ENCODE peak calls at places on chromosome 12, in seven cellular contexts. H, B, A, W, Z, N and P are unnamed samples.

GRCh38 chr12:1791104-1791927 is 29.0 kb upstream of the LRTM2 start:
- DNase-seq in H (peak), B (peak), Z (peak), A (peak), W (peak), N (peak), P (peak)

GRCh38 chr12:56631790-56632700 is 1.9 kb upstream of the BAZ2A start:
- DNase-seq in B (peak), W (peak), A (peak), Z (peak), H (peak), N (peak), P (peak)

GRCh38 chr12:69685810-69686209 is 13.3 kb downstream of the BEST3 start:
- DNase-seq in N (no peak), B (no peak), H (no peak), A (no peak), W (peak), Z (no peak), P (no peak)

GRCh38 chr12:32533971-32534590 is 134.7 kb downstream of the FGD4 start:
- DNase-seq in W (peak), Z (peak), B (peak), A (no peak), H (no peak), N (peak), P (peak)

GRCh38 chr12:7612851-7613250 is 52.9 kb downstream of the APOBEC1 start:
- DNase-seq in W (no peak), H (no peak), B (no peak), N (no peak), Z (no peak), A (no peak), P (no peak)

GRCh38 chr12:34403706-34404376 is 381.5 kb downstream of the ALG10 start:
- DNase-seq in A (no peak), B (peak), Z (no peak), N (no peak), H (peak), W (no peak), P (no peak)

GRCh38 chr12:509494-509893 is 49.8 kb downstream of the B4GALNT3 start:
- DNase-seq in B (no peak), N (peak), A (no peak), Z (peak), W (no peak), H (no peak), P (peak)

GRCh38 chr12:123839826-123840225 is 77.7 kb downstream of the DNAH10 start:
- DNase-seq in Z (no peak), W (no peak), A (no peak), B (peak), N (no peak), H (no peak), P (no peak)

GRCh38 chr12:19220205-19220604 is 90.7 kb downstream of the PLEKHA5 start:
- DNase-seq in B (no peak), Z (no peak), W (peak), H (no peak), A (no peak), N (no peak), P (no peak)

GRCh38 chr12:78181544-78182162 is 351.0 kb downstream of the NAV3 start:
- DNase-seq in Z (peak), N (peak), W (peak), H (no peak), B (peak), A (no peak), P (peak)

GRCh38 chr12:97452230-97452629 is 10.4 kb upstream of the RMST start:
- DNase-seq in N (no peak), H (no peak), W (no peak), B (no peak), Z (no peak), A (no peak), P (no peak)

GRCh38 chr12:128920468-128920867 is 67.2 kb downstream of the GLT1D1 start:
- DNase-seq in Z (no peak), W (peak), A (no peak), N (no peak), H (no peak), B (no peak), P (no peak)